ENCODE peak calls at places on chromosomes 12 and 14, in seven cellular contexts. Y is esophagus squamous epithelium, O is HepG2, E is foreskin fibroblast, M is AG04450, W is B cell, P is astrocyte of the spinal cord. J is an unnamed sample.

GRCh38 chr14:44767646-44768173 is 194.0 kb downstream of the KLHL28 start:
- DNase-seq in Y (no peak), O (no peak), E (no peak), M (no peak), W (no peak), P (no peak), J (no peak)

GRCh38 chr12:85076688-85077430 is 40.7 kb downstream of the LRRIQ1 start:
- DNase-seq in Y (no peak), O (peak), E (peak), M (peak), W (peak), P (peak), J (no peak)

GRCh38 chr12:85923767-85924331 is 49.8 kb downstream of the NTS start:
- DNase-seq in Y (no peak), O (no peak), E (peak), M (no peak), W (peak), P (peak), J (no peak)

GRCh38 chr12:124738636-124739467 is 124.8 kb downstream of the SCARB1 start:
- DNase-seq in Y (no peak), O (peak), E (no peak), M (peak), W (no peak), P (peak), J (no peak)

GRCh38 chr12:79964100-79964627 is 29.3 kb upstream of the PPP1R12A start:
- DNase-seq in Y (no peak), O (no peak), E (no peak), M (no peak), W (no peak), P (no peak), J (no peak)

GRCh38 chr14:71620401-71620800 is 311.8 kb upstream of the RGS6 start:
- DNase-seq in Y (no peak), O (no peak), E (peak), M (no peak), W (no peak), P (peak), J (no peak)

GRCh38 chr12:108649668-108650067 is 16.0 kb upstream of the SELPLG start:
- DNase-seq in Y (no peak), O (no peak), E (peak), M (peak), W (no peak), P (peak), J (no peak)

GRCh38 chr14:94377866-94378470 is 10.4 kb downstream of the SERPINA1 start:
- DNase-seq in Y (no peak), O (no peak), E (no peak), M (no peak), W (no peak), P (no peak), J (no peak)

GRCh38 chr12:13223176-13223806 is 26.8 kb downstream of the EMP1 start:
- DNase-seq in Y (no peak), O (peak), E (peak), M (peak), W (no peak), P (peak), J (no peak)

GRCh38 chr14:27367345-27367744 is 769.5 kb upstream of the NOVA1 start:
- DNase-seq in Y (no peak), O (no peak), E (no peak), M (no peak), W (no peak), P (no peak), J (no peak)

GRCh38 chr14:59310644-59311043 is 122.2 kb downstream of the DAAM1 start:
- DNase-seq in Y (no peak), O (no peak), E (no peak), M (no peak), W (no peak), P (peak), J (no peak)

GRCh38 chr14:54366726-54367707 is 29.8 kb upstream of the CDKN3 start:
- DNase-seq in Y (no peak), O (peak), E (peak), M (peak), W (peak), P (peak), J (no peak)

GRCh38 chr12:40436564-40436963 is 211.8 kb downstream of the LRRK2 start:
- DNase-seq in Y (no peak), O (no peak), E (no peak), M (no peak), W (no peak), P (no peak), J (no peak)

GRCh38 chr12:130178291-130178690 is 16.0 kb downstream of the FZD10 start:
- DNase-seq in Y (no peak), O (no peak), E (no peak), M (no peak), W (no peak), P (no peak), J (no peak)

GRCh38 chr12:67391034-67391433 is 121.9 kb downstream of the CAND1 start:
- DNase-seq in Y (no peak), O (no peak), E (no peak), M (no peak), W (no peak), P (no peak), J (no peak)

GRCh38 chr12:65948320-65949008 is 124.2 kb downstream of the HMGA2 start:
- DNase-seq in Y (no peak), O (no peak), E (peak), M (peak), W (no peak), P (peak), J (no peak)

GRCh38 chr12:96108321-96108720 is 72.9 kb upstream of the LTA4H start:
- DNase-seq in Y (no peak), O (no peak), E (no peak), M (no peak), W (peak), P (peak), J (no peak)

DNA sequence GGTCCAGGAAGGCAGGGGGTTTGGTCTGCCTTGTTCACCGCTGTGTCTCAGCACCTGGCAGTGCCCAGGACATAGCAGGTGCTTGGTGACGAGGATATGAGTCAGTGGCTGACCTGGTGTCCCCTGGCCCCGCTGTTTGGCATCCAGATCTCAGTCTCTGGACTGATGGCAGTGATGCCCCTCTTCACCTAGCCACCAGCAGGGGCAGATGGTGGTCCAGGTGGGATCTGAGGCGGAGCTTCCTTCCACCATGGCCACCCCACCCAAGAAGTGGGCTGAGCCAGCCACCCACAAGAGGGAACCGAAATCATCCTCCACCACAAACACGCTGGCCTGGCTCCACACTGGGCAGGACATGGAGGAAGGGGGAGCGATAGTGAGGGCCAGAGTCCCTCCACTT is 16.1 kb upstream of the SH2B3 start:
- DNase-seq in Y (no peak), O (no peak), E (no peak), M (no peak), W (no peak), P (no peak), J (no peak)
- TF ChIP-seq CTCF in Y (no peak), O (no peak), E (no peak), M (no peak), W (no peak), P (no peak), J (no peak)

GRCh38 chr12:119235352-119235751 is 56.6 kb downstream of the HSPB8 start:
- DNase-seq in Y (no peak), O (no peak), E (no peak), M (no peak), W (no peak), P (no peak), J (no peak)
- TF ChIP-seq CTCF in Y (no peak), O (no peak), E (no peak), M (peak), W (no peak), P (peak), J (peak)

GRCh38 chr12:111033281-111034147 is 113.1 kb upstream of the MYL2 start:
- DNase-seq in Y (no peak), O (no peak), E (no peak), M (no peak), W (peak), P (no peak), J (peak)
- TF ChIP-seq CTCF in Y (no peak), O (peak), E (no peak), M (no peak), W (no peak), P (peak), J (peak)

GRCh38 chr14:62662811-62663477 is 382.3 kb downstream of the KCNH5 start:
- DNase-seq in Y (no peak), O (peak), E (no peak), M (no peak), W (no peak), P (no peak), J (no peak)

GRCh38 chr14:62655161-62655560 is 390.1 kb downstream of the KCNH5 start:
- DNase-seq in Y (no peak), O (no peak), E (peak), M (peak), W (no peak), P (no peak), J (no peak)

GRCh38 chr14:62654641-62655040 is 390.6 kb downstream of the KCNH5 start:
- DNase-seq in Y (no peak), O (no peak), E (peak), M (peak), W (no peak), P (peak), J (no peak)

GRCh38 chr14:62661818-62662217 is 383.4 kb downstream of the KCNH5 start:
- DNase-seq in Y (no peak), O (no peak), E (no peak), M (no peak), W (no peak), P (no peak), J (no peak)

DNA sequence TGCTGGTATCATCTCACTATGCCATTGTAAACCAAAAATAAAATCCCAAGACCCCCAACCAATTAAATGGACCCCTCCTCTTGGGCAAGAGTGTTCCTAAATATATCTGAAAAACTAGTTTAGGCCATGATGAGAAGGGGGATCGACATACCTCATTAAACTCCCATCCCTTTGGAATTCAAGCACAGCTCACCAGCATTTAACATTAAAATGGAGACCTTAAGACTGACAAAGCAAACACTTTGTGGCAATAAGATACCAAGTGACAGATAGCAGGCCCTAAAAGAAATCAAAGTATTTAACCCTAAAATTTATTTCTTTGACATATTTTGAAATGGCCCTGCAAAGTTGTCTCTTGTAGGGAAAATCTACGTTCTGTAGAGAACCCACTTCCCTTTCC is 387.9 kb downstream of the KCNH5 start:
- DNase-seq in Y (no peak), O (no peak), E (no peak), M (no peak), W (no peak), P (no peak), J (no peak)
- TF ChIP-seq CTCF in Y (no peak), O (no peak), E (no peak), M (no peak), W (no peak), P (no peak), J (no peak)

GRCh38 chr12:14892726-14893442 is 7.2 kb upstream of the MGP start:
- DNase-seq in Y (no peak), O (peak), E (peak), M (no peak), W (no peak), P (peak), J (no peak)
- TF ChIP-seq CTCF in Y (no peak), O (peak), E (no peak), M (no peak), W (no peak), P (peak), J (no peak)

GRCh38 chr14:104776961-104777807 is 18.4 kb downstream of the AKT1 start:
- DNase-seq in Y (no peak), O (no peak), E (no peak), M (no peak), W (no peak), P (no peak), J (no peak)
- TF ChIP-seq CTCF in Y (no peak), O (peak), E (no peak), M (no peak), W (no peak), P (no peak), J (peak)

DNA sequence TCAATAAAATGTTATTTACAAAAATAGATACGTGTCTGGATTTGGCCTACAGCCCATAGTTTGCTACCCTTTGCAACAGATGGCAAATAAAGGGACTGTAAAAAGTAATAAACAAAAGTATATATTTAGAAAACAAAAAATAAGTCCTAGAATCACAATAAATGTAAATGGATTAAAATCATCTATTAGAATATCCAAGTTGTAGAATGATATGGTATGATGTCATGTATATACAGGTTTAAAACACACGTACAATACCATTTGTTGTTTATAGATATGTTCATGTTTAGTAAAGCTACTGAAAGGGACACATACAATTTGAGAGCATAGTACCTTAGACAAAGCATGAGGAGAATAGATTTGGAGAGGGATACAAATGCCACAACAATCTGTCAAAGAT is 219.5 kb downstream of the BCL11B start:
- DNase-seq in Y (no peak), O (no peak), E (no peak), M (no peak), W (no peak), P (no peak), J (no peak)
- TF ChIP-seq CTCF in Y (no peak), O (no peak), E (no peak), M (no peak), W (no peak), P (no peak), J (no peak)

J was measured in progenitor cell of endocrine pancreas.